ENCODE peak calls at places on chromosomes 13 and 19, in seven cellular contexts. B is adrenal gland, M is thyroid gland, D is right lobe of liver, K is HCT116, X is heart left ventricle, O is A673. N is an unnamed sample. For H3K27me3, the result is how much of the 10 kb centered on the place peaks cover.

GRCh38 chr13:106182404-106182803 is 353.1 kb downstream of the EFNB2 start:
- DNase-seq in B (no peak), M (no peak), D (no peak), K (peak), X (no peak), O (peak), N (no peak)

GRCh38 chr13:24271611-24272451 is 37.5 kb upstream of the C1QTNF9 start:
- DNase-seq in B (peak), M (peak), D (peak), K (no peak), X (peak), O (peak), N (peak)

GRCh38 chr19:1041835-1042685 is 2.2 kb downstream of the ABCA7 start:
- DNase-seq in B (no peak), M (no peak), D (no peak), K (peak), X (no peak), O (peak), N (no peak)

GRCh38 chr19:47682939-47683338 is 30.3 kb upstream of the EHD2 start:
- DNase-seq in B (no peak), M (no peak), D (no peak), K (no peak), X (no peak), O (no peak), N (no peak)

GRCh38 chr19:55067869-55068268 is 4.9 kb upstream of the RDH13 start:
- DNase-seq in B (no peak), M (no peak), D (no peak), K (no peak), X (no peak), O (no peak), N (no peak)

GRCh38 chr13:112248909-112249592 is 127.1 kb upstream of the SPACA7 start:
- DNase-seq in B (peak), M (no peak), D (peak), K (no peak), X (no peak), O (no peak), N (peak)

GRCh38 chr19:34838248-34838647 is 65.2 kb upstream of the ZNF599 start:
- DNase-seq in B (no peak), M (no peak), D (no peak), K (peak), X (no peak), O (peak), N (no peak)

GRCh38 chr13:43300817-43301216 is 277.4 kb downstream of the DNAJC15 start:
- DNase-seq in B (no peak), M (no peak), D (no peak), K (no peak), X (no peak), O (peak), N (no peak)

GRCh38 chr13:54232700-54233099 is 1204.1 kb downstream of the OLFM4 start:
- DNase-seq in B (no peak), M (no peak), D (no peak), K (no peak), X (no peak), O (no peak), N (no peak)

GRCh38 chr19:19134687-19135158 is 3.6 kb downstream of the TMEM161A start:
- DNase-seq in B (no peak), M (peak), D (no peak), K (no peak), X (peak), O (no peak), N (no peak)

GRCh38 chr19:55075366-55075998 is at the start of gene EPS8L1:
- DNase-seq in B (no peak), M (peak), D (no peak), K (no peak), X (no peak), O (no peak), N (peak)

GRCh38 chr19:45547965-45548609 is 36.5 kb downstream of the OPA3 start:
- DNase-seq in B (no peak), M (no peak), D (no peak), K (peak), X (no peak), O (peak), N (no peak)

GRCh38 chr19:53927745-53928144 is 18.7 kb downstream of the CACNG7 start:
- DNase-seq in B (no peak), M (peak), D (no peak), K (no peak), X (no peak), O (peak), N (no peak)

GRCh38 chr13:40376867-40377266 is 289.6 kb downstream of the FOXO1 start:
- DNase-seq in B (no peak), M (no peak), D (no peak), K (no peak), X (no peak), O (no peak), N (no peak)

GRCh38 chr19:38721977-38722773 is 22.1 kb downstream of the CAPN12 start:
- DNase-seq in B (no peak), M (no peak), D (no peak), K (no peak), X (peak), O (no peak), N (no peak)

GRCh38 chr13:70237131-70237530 is 128.9 kb upstream of the KLHL1 start:
- DNase-seq in B (no peak), M (no peak), D (no peak), K (no peak), X (no peak), O (no peak), N (no peak)

GRCh38 chr19:2015611-2015950 is at the start of gene BTBD2:
- DNase-seq in B (peak), M (peak), D (no peak), K (peak), X (peak), O (peak), N (peak)

GRCh38 chr19:48686103-48686502 is 9.7 kb upstream of the FUT2 start:
- DNase-seq in B (no peak), M (no peak), D (no peak), K (no peak), X (no peak), O (no peak), N (no peak)

GRCh38 chr19:53907690-53908089 is 1.4 kb upstream of the CACNG7 start:
- DNase-seq in B (no peak), M (no peak), D (no peak), K (no peak), X (no peak), O (no peak), N (no peak)

GRCh38 chr13:82713681-82714405 is 1168.4 kb downstream of the SLITRK1 start:
- DNase-seq in B (no peak), M (no peak), D (no peak), K (no peak), X (no peak), O (no peak), N (no peak)

GRCh38 chr13:49400755-49401659 is 42.9 kb downstream of the CAB39L start:
- DNase-seq in B (peak), M (peak), D (no peak), K (no peak), X (no peak), O (no peak), N (peak)

GRCh38 chr13:32016119-32016518 is 15.5 kb upstream of the FRY start:
- DNase-seq in B (no peak), M (no peak), D (no peak), K (no peak), X (no peak), O (no peak), N (no peak)

GRCh38 chr19:3065675-3066357 is 3.5 kb upstream of the TLE5 start:
- DNase-seq in B (no peak), M (peak), D (no peak), K (no peak), X (no peak), O (no peak), N (no peak)

GRCh38 chr19:43754312-43754561 is 525 bp downstream of the SMG9 start:
- DNase-seq in B (no peak), M (no peak), D (no peak), K (no peak), X (no peak), O (no peak), N (no peak)

GRCh38 chr19:15488489-15489226 is 9.4 kb upstream of the PGLYRP2 start:
- DNase-seq in B (no peak), M (no peak), D (no peak), K (no peak), X (peak), O (no peak), N (no peak)

GRCh38 chr19:3516675-3517207 is 10.6 kb downstream of the FZR1 start:
- DNase-seq in B (no peak), M (no peak), D (peak), K (no peak), X (no peak), O (no peak), N (no peak)

GRCh38 chr19:37933965-37934364 is 27.0 kb downstream of the SIPA1L3 start:
- DNase-seq in B (peak), M (peak), D (peak), K (no peak), X (peak), O (no peak), N (no peak)

GRCh38 chr13:72839831-72840426 is 58.0 kb downstream of the PIBF1 start:
- DNase-seq in B (peak), M (peak), D (peak), K (peak), X (no peak), O (peak), N (peak)

GRCh38 chr19:38319421-38320258 is at the start of gene KCNK6:
- DNase-seq in B (no peak), M (peak), D (peak), K (no peak), X (peak), O (no peak), N (no peak)

GRCh38 chr13:106678646-106679045 is 110.7 kb upstream of the ARGLU1 start:
- DNase-seq in B (no peak), M (no peak), D (no peak), K (no peak), X (no peak), O (no peak), N (no peak)

GRCh38 chr13:46126552-46127171 is 21.8 kb upstream of the CPB2 start:
- DNase-seq in B (peak), M (peak), D (peak), K (peak), X (peak), O (peak), N (peak)

DNA sequence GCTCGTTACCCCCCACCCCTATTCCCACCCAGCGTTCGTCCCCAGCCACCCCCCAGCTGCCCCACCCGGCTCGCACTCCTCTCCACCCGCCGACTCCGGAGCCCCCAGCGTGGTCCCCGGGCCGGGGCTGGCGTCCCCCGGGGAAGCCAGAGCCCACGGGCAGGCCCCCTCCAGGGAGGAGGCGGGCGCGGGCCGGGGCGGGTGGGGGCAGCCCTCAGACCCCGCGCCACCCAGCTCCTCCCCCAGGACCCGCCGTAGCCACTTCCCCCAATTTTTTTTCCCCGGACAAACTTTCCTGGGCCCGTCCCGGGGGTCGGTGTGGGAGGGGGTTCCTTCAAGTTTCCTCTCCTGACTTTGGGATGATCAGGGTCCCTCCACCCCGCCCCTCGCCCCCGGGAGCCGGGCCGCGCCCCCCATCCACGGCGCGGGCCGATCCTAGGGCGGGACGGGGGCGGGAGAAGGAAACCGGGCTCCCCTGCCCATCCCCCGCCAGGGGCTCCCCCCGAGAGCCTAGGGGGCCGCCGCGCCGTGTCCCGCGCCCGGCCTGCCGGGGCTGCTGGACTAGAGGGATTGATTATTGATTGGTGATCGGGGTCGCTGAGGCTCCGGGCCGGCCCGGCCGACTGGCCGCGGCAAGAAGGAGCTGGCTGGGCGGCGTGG is 927 bp upstream of the TSHZ3 start:
- DNase-seq in B (no peak), M (peak), D (no peak), K (no peak), X (peak), O (peak), N (no peak)
- H3K27me3 ChIP-seq in B (under half), M (under half), D (under half), K (under half), X (under half), O (under half), N (under half)

GRCh38 chr13:20193142-20193923 is 595 bp upstream of the GJB2 start:
- DNase-seq in B (no peak), M (no peak), D (no peak), K (no peak), X (no peak), O (peak), N (no peak)

GRCh38 chr13:20191311-20191901 is 1.3 kb downstream of the GJB2 start:
- DNase-seq in B (no peak), M (peak), D (peak), K (no peak), X (peak), O (no peak), N (no peak)

GRCh38 chr13:20192470-20193141 is at the start of gene GJB2:
- DNase-seq in B (no peak), M (peak), D (peak), K (no peak), X (no peak), O (no peak), N (no peak)

GRCh38 chr13:20190481-20191310 is 2.0 kb downstream of the GJB2 start:
- DNase-seq in B (no peak), M (no peak), D (no peak), K (no peak), X (no peak), O (no peak), N (no peak)

DNA sequence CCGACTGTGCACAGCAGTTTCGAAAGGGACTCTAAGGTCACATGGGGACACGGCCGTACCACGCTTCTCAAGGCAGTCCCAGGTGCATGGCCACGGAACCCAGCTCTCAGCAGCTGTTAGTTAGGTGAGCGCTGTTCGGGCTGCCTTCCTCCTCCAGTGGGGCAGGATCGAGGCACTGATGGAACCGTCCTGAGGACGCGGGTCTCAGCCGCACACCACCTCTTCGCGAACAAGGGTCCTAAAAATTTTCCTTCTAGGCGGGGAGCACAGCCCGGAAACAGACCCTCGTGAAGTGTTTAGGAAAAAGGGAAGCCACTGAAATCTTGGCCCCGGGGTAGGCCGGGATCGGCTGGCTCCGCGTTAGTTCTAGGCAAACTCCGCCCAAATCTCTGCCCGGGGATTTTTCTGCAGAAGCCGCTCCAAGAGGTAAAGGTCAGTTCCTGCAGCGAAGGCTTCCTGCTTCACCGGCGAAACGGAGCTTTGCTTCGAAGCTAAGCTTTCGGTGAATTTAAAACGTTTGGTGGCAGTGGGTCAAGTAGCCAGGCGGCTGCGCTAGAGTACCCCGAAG is 752 bp downstream of the GJB2 start:
- DNase-seq in B (no peak), M (peak), D (peak), K (no peak), X (no peak), O (no peak), N (no peak)
- TF ChIP-seq CTCF in B (no peak), M (no peak), D (no peak), K (no peak), X (no peak), O (no peak), N (no peak)

GRCh38 chr13:98678741-98679140 is 73.7 kb downstream of the SLC15A1 start:
- DNase-seq in B (no peak), M (no peak), D (no peak), K (no peak), X (no peak), O (no peak), N (no peak)
- H3K27me3 ChIP-seq in B (under half), M (under half), D (under half), K (under half), X (under half), O (under half), N (under half)

DNA sequence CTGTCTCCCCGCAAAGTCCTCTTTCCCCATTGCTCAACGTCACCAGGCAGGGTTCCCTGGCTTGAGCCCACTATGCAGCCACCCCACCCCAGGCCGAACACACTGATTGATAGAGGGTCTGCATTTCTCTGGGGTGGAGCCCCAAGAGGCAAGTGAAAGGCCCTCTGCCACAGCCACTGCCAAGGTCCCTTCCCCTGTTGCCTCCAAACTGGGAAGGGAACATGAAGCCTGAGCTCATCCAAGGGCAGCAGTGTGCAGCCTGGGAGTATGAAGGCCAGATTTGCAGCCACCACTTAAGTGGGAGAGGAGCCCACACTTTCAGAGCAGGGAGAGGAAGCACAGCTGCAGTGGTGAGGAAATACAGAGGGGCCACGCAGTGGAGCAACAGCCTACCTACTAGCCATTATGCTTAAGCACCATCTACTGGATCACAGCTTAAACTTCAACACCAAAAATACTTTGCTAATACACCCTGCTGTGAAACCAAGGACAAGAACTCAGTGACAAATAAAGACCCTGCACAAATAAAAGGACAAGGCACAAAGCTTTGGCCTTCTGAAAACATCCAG is 48.6 kb downstream of the UBL3 start:
- DNase-seq in B (no peak), M (no peak), D (no peak), K (no peak), X (no peak), O (no peak), N (no peak)
- TF ChIP-seq CTCF in B (no peak), M (no peak), D (no peak), K (no peak), X (no peak), O (no peak), N (no peak)

DNA sequence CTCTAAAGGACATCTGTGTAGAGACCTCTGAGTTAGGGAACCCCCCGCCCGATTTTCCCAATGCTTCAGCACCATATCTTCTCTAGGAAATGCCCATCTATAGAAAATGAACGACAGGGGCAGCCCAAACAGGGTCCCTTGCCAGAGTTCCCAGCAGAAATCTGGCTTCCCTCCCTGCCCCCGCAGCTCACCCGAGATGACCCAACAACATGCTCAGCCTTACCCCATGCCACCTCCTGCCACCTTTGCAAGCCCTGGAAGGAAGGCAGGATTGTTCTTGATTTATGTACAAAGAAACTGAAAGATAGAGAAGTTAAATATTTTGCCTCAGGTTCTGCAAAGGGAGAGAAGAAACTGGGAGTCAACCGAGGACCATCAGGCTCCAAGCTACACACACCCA is 105.6 kb upstream of the UQCRFS1 start:
- DNase-seq in B (no peak), M (no peak), D (no peak), K (no peak), X (no peak), O (no peak), N (no peak)
- H3K27me3 ChIP-seq in B (under half), M (under half), D (under half), K (under half), X (under half), O (under half), N (under half)

DNA sequence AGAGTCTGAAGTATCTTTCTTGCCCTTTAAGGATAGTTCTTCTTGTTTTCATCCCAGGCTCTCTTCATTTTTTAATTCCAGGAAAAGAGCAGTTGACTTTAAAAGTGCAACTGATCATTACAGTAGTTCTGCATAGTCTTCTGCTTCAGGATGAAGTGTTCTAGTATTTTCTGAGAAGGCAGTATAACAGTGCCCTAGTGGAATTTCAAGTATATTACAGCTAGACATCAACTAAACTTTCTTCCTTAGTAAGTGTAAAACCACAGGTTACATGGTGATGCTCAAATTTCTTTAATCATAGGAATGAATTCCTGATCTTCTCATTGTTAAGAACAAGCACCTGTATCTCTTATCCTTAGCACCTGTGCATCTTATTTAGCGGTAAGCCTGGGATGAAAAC is 10.9 kb downstream of the NUFIP1 start:
- DNase-seq in B (no peak), M (no peak), D (no peak), K (no peak), X (no peak), O (no peak), N (no peak)
- TF ChIP-seq CTCF in B (no peak), M (no peak), D (no peak), K (peak), X (no peak), O (peak), N (no peak)

DNA sequence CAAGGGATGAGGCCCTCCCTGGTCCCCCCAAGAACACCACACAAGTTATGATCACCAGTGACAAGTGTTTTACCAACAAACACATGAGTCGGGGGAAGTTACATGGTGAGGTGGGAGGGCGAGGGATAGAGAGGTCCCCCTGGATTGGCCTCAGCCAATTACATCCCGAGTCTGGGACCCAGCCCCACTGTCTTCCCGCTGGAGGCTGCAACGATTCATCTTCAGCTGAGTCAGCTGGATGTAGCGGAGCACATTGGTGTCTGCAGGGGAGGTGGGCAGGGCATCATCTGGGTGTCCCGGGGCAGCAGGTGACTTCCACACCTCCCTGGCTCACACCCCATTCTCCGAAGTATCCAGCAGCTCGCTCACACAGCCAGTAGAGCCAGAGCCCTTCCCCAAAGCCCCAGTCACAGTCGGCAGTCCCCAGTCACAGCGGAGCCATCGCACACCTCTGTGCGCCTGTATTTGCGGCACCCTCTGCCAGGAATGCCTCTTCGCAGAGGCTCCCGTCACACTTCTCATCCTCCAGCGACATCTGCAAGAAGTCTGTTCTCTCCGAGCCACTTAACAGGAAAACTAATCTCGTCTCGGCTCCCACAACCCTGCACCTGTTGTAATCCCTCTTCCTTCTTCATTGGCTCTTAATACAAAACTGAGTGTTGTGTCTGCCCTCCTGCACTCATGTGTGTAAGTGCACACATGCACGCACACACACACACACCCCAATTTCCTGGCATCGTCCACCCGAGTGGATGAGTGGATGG is 2.0 kb downstream of the TTC9B start:
- DNase-seq in B (no peak), M (no peak), D (no peak), K (no peak), X (no peak), O (no peak), N (no peak)
- H3K27me3 ChIP-seq in B (under half), M (under half), D (under half), K (under half), X (under half), O (under half), N (under half)

N was measured in lung.